ENCODE peak calls at places on chromosomes 2 and 18, in six cellular contexts. I, B, K, O, X and W are unnamed samples.

GRCh38 chr2:37643102-37644078 is 28.1 kb downstream of the CDC42EP3 start:
- DNase-seq in I (no peak), O (no peak), B (no peak), K (no peak), X (peak; percentile 48), W (no peak)

GRCh38 chr2:70484086-70484485 is 69.5 kb downstream of the TGFA start:
- DNase-seq in X (no peak), I (no peak), B (peak; percentile 33), K (no peak), O (no peak), W (no peak)

GRCh38 chr2:126725580-126725979 is 69.6 kb downstream of the GYPC start:
- DNase-seq in K (no peak), X (no peak), B (no peak), O (no peak), I (no peak), W (no peak)

GRCh38 chr2:157764386-157764785 is 111.7 kb downstream of the ACVR1 start:
- DNase-seq in O (no peak), B (no peak), K (no peak), X (no peak), I (no peak), W (no peak)

GRCh38 chr2:152234277-152234676 is 58.7 kb upstream of the STAM2 start:
- DNase-seq in K (no peak), B (peak; percentile 24), O (no peak), X (no peak), I (no peak), W (peak; percentile 29)

GRCh38 chr2:46650556-46651001 is 171.2 kb downstream of the TMEM247 start:
- DNase-seq in O (peak; percentile 66), I (peak; percentile 62), X (peak; percentile 81), K (no peak), B (peak; percentile 80), W (peak; percentile 90)

GRCh38 chr2:1860931-1861330 is 116.6 kb upstream of the PXDN start:
- DNase-seq in X (no peak), I (no peak), O (no peak), B (no peak), K (no peak), W (no peak)

GRCh38 chr2:233447506-233448219 is 93.4 kb downstream of the DGKD start:
- DNase-seq in I (peak; percentile 37), K (no peak), B (no peak), X (no peak), O (no peak), W (no peak)

GRCh38 chr2:74762789-74763188 is 71.1 kb upstream of the HK2 start:
- DNase-seq in X (no peak), O (no peak), K (no peak), I (no peak), B (no peak), W (no peak)

GRCh38 chr18:32769242-32770180 is 3.3 kb downstream of the KLHL14 start:
- DNase-seq in O (no peak), X (no peak), I (no peak), K (no peak), B (no peak), W (no peak)

GRCh38 chr18:32768646-32769206 is 4.1 kb downstream of the KLHL14 start:
- DNase-seq in B (no peak), O (no peak), X (no peak), I (no peak), K (no peak), W (no peak)

GRCh38 chr18:32770651-32771168 is 2.1 kb downstream of the KLHL14 start:
- DNase-seq in X (no peak), I (no peak), B (no peak), O (no peak), K (no peak), W (no peak)

GRCh38 chr18:32771169-32771751 is 1.6 kb downstream of the KLHL14 start:
- DNase-seq in B (no peak), X (no peak), O (no peak), I (no peak), K (no peak), W (peak; percentile 4)

DNA sequence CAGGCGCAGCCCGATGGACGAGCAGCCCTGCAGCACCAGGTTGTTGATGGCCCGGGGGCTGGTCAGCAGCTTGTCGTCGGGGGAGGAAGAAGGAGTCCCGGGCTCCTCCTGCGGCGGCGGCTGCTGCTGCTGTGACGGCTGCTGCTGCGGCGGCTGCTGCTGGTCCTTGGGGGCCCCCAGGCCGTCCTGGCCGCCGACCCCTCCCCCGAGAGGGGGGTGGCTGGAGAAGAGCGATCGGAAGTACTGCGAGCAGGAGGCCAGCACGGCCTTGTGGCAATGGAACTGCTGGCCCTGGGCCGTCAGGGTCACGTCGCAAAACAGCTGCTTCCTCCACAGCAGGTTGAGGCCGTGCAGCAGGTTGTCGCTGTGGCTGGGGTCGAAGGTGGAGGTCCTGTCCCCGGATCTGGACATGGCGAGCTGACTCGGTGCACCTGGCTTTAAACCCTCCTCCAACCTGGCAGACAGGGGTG is 2.6 kb downstream of the KLHL14 start:
- DNase-seq in I (no peak), X (no peak), K (no peak), O (no peak), B (no peak), W (no peak)
- H3K4me3 ChIP-seq in I (peak overlapping the region; percentile 62), X (no peak overlapping the region), K (peak overlapping the region; percentile 52), O (no peak overlapping the region), B (no peak overlapping the region), W (no peak overlapping the region)

GRCh38 chr2:105928563-105928962 is 183.9 kb downstream of the NCK2 start:
- DNase-seq in X (no peak), K (no peak), B (no peak), O (no peak), I (no peak), W (no peak)
- H3K4me3 ChIP-seq in X (no peak overlapping the region), K (no peak overlapping the region), B (no peak overlapping the region), O (no peak overlapping the region), I (no peak overlapping the region), W (no peak overlapping the region)

DNA sequence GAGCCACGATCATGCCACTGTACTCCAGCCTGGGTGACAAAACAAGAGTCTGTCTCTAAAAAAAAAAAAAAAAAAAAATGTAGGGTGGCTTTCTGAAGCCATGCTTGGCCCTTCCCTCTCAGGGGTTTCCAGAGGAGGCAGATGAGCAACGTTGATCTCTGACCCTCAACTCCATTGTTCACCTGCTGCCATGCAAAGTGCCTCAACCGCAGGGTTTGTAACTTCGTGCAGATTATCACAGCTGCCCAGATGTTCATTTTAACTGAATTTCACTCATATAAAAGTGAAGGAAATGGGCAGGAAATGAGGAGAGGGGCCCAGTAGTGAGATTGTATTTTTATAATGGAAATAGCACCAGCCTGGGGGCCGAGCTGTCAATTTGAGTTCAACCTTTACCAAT is 15.0 kb upstream of the B3GNT2 start:
- DNase-seq in I (no peak), K (no peak), B (no peak), O (no peak), X (no peak), W (no peak)
- H3K4me3 ChIP-seq in I (no peak overlapping the region), K (no peak overlapping the region), B (no peak overlapping the region), O (no peak overlapping the region), X (no peak overlapping the region), W (no peak overlapping the region)

GRCh38 chr2:241565413-241565812 is 6.9 kb downstream of the BOK start:
- DNase-seq in I (peak; percentile 25), B (no peak), O (no peak), K (no peak), X (no peak), W (no peak)

GRCh38 chr2:241563981-241564595 is 5.5 kb downstream of the BOK start:
- DNase-seq in B (no peak), O (no peak), K (no peak), I (peak; percentile 39), X (no peak), W (no peak)

GRCh38 chr2:241566468-241566867 is 7.9 kb downstream of the BOK start:
- DNase-seq in O (no peak), I (peak; percentile 6), B (no peak), X (no peak), K (no peak), W (no peak)

GRCh38 chr2:241563571-241563980 is 5.0 kb downstream of the BOK start:
- DNase-seq in K (no peak), B (no peak), X (no peak), I (no peak), O (no peak), W (no peak)

DNA sequence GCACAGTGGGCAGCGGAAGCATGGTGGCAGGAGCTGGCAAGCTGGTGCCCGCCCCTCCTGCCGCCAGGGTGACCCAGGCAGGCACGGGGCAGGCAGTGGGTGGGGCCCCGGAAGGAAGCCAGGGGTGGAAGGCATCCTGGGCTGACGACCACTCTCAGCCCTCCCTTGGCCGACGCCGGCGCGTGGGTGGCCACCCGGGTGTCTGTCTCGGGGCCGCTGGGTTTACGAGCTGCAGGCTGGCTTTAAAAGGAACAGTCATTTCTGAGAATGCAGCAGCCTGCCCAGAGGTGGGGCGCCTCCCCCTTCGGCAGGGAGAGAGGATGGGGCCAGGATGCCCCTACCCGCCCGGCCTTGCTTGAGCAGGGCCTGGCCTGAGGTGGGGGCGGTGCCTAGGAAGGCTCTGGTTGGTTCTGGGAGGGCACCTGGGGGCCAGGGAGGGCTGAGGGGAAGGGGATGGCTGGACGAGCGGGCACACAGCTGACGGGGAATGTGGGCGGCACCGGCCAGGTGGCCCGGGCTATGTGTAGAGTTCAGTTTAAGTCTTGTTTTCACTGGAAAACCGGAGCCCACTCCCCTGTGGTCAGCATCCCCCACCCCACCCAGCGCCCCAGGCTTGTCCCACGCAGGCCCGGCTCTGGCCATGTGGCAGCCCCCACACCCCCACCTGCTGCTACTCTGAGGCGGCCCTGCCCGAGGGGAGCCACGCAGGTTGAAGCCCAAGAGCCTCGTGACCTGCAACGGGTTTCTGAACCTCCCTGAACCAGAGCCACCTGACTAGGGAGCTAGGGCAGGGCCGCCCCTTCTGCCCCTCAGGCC is 6.3 kb downstream of the BOK start:
- DNase-seq in I (peak; percentile 40), O (no peak), X (no peak), K (no peak), B (no peak), W (no peak)
- H3K4me3 ChIP-seq in I (no peak overlapping the region), O (no peak overlapping the region), X (no peak overlapping the region), K (no peak overlapping the region), B (no peak overlapping the region), W (no peak overlapping the region)

DNA sequence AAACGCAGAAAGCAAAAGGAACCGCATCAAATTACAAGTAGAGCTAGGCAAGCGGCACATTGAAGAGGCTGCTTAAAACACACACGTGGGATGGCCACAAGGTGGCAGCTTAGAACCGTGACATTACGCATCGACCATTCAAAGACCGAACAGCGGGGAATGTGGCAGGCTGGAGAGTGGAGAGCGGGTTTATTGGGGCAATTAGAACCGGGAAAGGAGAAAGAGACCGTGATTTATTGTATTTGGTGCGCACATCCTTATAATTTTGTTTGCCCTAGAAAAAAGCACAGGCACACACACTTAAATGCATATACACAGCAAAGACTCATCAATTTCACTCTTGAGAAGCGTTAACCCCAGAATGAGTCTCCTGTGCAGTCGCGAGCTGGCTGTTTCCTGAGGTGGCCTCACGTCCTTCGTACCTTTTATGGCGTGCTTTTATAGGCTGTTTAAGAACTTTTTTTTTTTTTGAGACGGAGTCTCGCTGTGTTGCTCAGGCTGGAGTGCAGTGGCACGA is 31.7 kb upstream of the MEP1B start:
- DNase-seq in O (peak; percentile 71), I (peak; percentile 79), B (peak; percentile 75), X (peak; percentile 84), K (no peak), W (peak; percentile 88)
- H3K4me3 ChIP-seq in O (peak overlapping the region; percentile 4), I (peak overlapping the region; percentile 54), B (no peak overlapping the region), X (peak overlapping the region; percentile 86), K (peak overlapping the region; percentile 24), W (no peak overlapping the region)

DNA sequence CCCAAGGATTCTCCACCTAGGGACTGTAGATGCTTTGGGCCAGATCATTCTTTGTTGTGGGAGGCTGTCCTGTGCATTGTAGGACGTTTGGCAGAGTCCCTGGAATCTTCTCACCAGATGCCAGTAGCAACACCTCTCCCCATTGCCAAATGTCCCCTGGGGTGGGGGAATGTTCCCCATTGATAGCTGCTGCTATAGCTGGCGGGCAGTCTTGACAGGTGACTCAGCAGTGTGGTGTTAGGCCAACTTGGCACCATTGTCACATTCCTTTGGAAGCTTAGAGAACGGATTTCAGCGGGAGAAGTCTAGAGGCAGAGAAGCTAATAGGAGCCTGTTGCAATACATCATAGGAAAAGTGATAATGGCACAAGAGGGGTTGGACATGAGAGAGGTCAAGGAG is 495.7 kb upstream of the SMIM21 start:
- DNase-seq in K (peak; percentile 12), B (peak; percentile 55), X (no peak), I (peak; percentile 82), O (no peak), W (peak; percentile 5)
- H3K4me3 ChIP-seq in K (no peak overlapping the region), B (no peak overlapping the region), X (no peak overlapping the region), I (no peak overlapping the region), O (no peak overlapping the region), W (no peak overlapping the region)